ENCODE peak calls at places on chromosomes 16 and 17, in five cellular contexts. R is GM12892, O is fibroblast of lung, L is NCI-H748 treated with DMSO at 0.1 percent for 48 hours, N is naive B cell. K is an unnamed sample.

GRCh38 chr17:39979865-39980401 is 674 bp upstream of the PSMD3 start:
- DNase-seq in R (no peak), O (no peak), L (peak; percentile 42), N (no peak), K (no peak)

GRCh38 chr16:11253995-11254912 is 1.8 kb downstream of the SOCS1 start:
- DNase-seq in R (no peak), O (peak; percentile 20), L (no peak), N (no peak), K (no peak)

GRCh38 chr17:59840329-59840907 is 52.3 kb downstream of the TUBD1 start:
- DNase-seq in R (no peak), O (peak; percentile 56), L (no peak), N (no peak), K (no peak)

GRCh38 chr16:9854665-9855064 is 327.6 kb downstream of the GRIN2A start:
- DNase-seq in R (no peak), O (peak; percentile 71), L (no peak), N (no peak), K (no peak)

GRCh38 chr16:57023541-57024249 is 34.3 kb downstream of the NLRC5 start:
- DNase-seq in R (no peak), O (no peak), L (no peak), N (no peak), K (no peak)

GRCh38 chr17:49344914-49345313 is 17.1 kb downstream of the ZNF652 start:
- DNase-seq in R (no peak), O (no peak), L (no peak), N (no peak), K (no peak)

GRCh38 chr17:39553326-39553945 is 54.3 kb downstream of the NEUROD2 start:
- DNase-seq in R (no peak), O (peak; percentile 9), L (no peak), N (no peak), K (no peak)

GRCh38 chr16:1428511-1428910 is 2.4 kb upstream of the PERCC1 start:
- DNase-seq in R (no peak), O (no peak), L (no peak), N (peak; percentile 65), K (no peak)

GRCh38 chr16:58027341-58028167 is 2.0 kb downstream of the MMP15 start:
- DNase-seq in R (no peak), O (peak; percentile 17), L (no peak), N (no peak), K (no peak)

GRCh38 chr17:77916284-77916683 is 42.2 kb upstream of the TNRC6C start:
- DNase-seq in R (no peak), O (no peak), L (no peak), N (no peak), K (no peak)

GRCh38 chr17:81116704-81117103 is 48.6 kb upstream of the PVALEF start:
- DNase-seq in R (no peak), O (no peak), L (no peak), N (no peak), K (no peak)